ENCODE peak calls at places on chromosomes 5 and 9, in nine cellular contexts. P is A172; F is small intestine; T is hypothalamus; V is Right ventricle myocardium superior; X is left ventricle myocardium inferior; C is colonic mucosa; B is endothelial cell; U is activated naive CD4-positive, alpha-beta T cell. D is an unnamed sample.

GRCh38 chr5:176844706-176845391 is 34.5 kb downstream of the UNC5A start:
- DNase-seq in P (peak; percentile 57), F (no peak), T (no peak), V (no peak), X (no peak), C (no peak), B (no peak), U (no peak), D (no peak)

GRCh38 chr9:124257865-124258764 is at the start of gene NEK6:
- DNase-seq in P (no peak), F (peak; percentile 41), T (peak; percentile 37), V (peak; percentile 67), X (peak; percentile 53), C (no peak), B (no peak), U (no peak), D (peak; percentile 19)

GRCh38 chr5:15447209-15447608 is 52.8 kb upstream of the FBXL7 start:
- DNase-seq in P (no peak), F (no peak), T (no peak), V (no peak), X (no peak), C (no peak), B (no peak), U (no peak), D (no peak)

GRCh38 chr9:114287001-114287762 is 35.7 kb upstream of the ORM1 start:
- DNase-seq in P (no peak), F (no peak), T (no peak), V (no peak), X (peak; percentile 8), C (no peak), B (no peak), U (no peak), D (no peak)

GRCh38 chr5:28603869-28604268 is 1565.5 kb upstream of the CDH9 start:
- DNase-seq in P (peak; percentile 46), F (no peak), T (no peak), V (no peak), X (no peak), C (no peak), B (no peak), U (no peak), D (no peak)

GRCh38 chr5:73605223-73606087 is 20.5 kb upstream of the ARHGEF28 start:
- DNase-seq in P (peak; percentile 52), F (peak; percentile 58), T (no peak), V (no peak), X (no peak), C (peak; percentile 58), B (no peak), U (no peak), D (peak; percentile 28)

GRCh38 chr5:176772271-176773210 is 37.8 kb upstream of the UNC5A start:
- DNase-seq in P (no peak), F (no peak), T (no peak), V (no peak), X (no peak), C (peak; percentile 11), B (no peak), U (no peak), D (no peak)

GRCh38 chr5:106331415-106331814 is 1339.3 kb downstream of the EFNA5 start:
- DNase-seq in P (peak; percentile 87), F (no peak), T (no peak), V (no peak), X (no peak), C (no peak), B (no peak), U (no peak), D (no peak)

GRCh38 chr5:42718591-42718990 is 38.0 kb upstream of the CCDC152 start:
- DNase-seq in P (peak; percentile 83), F (no peak), T (no peak), V (no peak), X (no peak), C (no peak), B (no peak), U (no peak), D (no peak)

GRCh38 chr5:11797132-11797531 is 107.1 kb downstream of the CTNND2 start:
- DNase-seq in P (no peak), F (no peak), T (peak; percentile 15), V (no peak), X (no peak), C (no peak), B (no peak), U (no peak), D (no peak)

GRCh38 chr9:137194388-137194787 is 5.9 kb downstream of the SSNA1 start:
- DNase-seq in P (no peak), F (no peak), T (peak; percentile 93), V (peak; percentile 88), X (peak; percentile 87), C (no peak), B (no peak), U (no peak), D (no peak)

GRCh38 chr5:100406640-100407039 is 128.5 kb upstream of the FAM174A start:
- DNase-seq in P (no peak), F (no peak), T (peak; percentile 0), V (no peak), X (no peak), C (no peak), B (no peak), U (no peak), D (no peak)

GRCh38 chr9:134732392-134733110 is 90.9 kb downstream of the COL5A1 start:
- DNase-seq in P (no peak), F (no peak), T (no peak), V (peak; percentile 43), X (no peak), C (no peak), B (no peak), U (no peak), D (no peak)

GRCh38 chr5:104452554-104452953 is 890.0 kb upstream of the NUDT12 start:
- DNase-seq in P (no peak), F (no peak), T (no peak), V (no peak), X (no peak), C (no peak), B (no peak), U (no peak), D (no peak)